ENCODE peak calls at places on chromosomes 1 and 21, in six cellular contexts. A is left colon; R is stimulated activated CD4-positive, alpha-beta T cell treated with anti-CD3 and anti-CD28 coated beads, TNF-alpha, amount 100 ng/mL, for 24 hours; P is activated naive CD8-positive, alpha-beta T cell treated with anti-CD3 and anti-CD28 coated beads, Interleukin-2, amount 50 U/mL, for 24 hours; H is WTC11; J is choroid plexus epithelial cell. E is an unnamed sample.

GRCh38 chr1:116666090-116666489 is 1.4 kb downstream of the IGSF3 start:
- DNase-seq in A (no peak), R (no peak), P (no peak), H (no peak), J (peak; percentile 10), E (no peak)

GRCh38 chr21:40243676-40244075 is 376.4 kb downstream of the PCP4 start:
- DNase-seq in A (no peak), R (no peak), P (no peak), H (no peak), J (no peak), E (no peak)

GRCh38 chr1:185008746-185009360 is 34.5 kb upstream of the NIBAN1 start:
- DNase-seq in A (no peak), R (no peak), P (no peak), H (no peak), J (no peak), E (no peak)

GRCh38 chr1:82388679-82389078 is 587.9 kb downstream of the ADGRL2 start:
- DNase-seq in A (no peak), R (no peak), P (no peak), H (no peak), J (peak; percentile 66), E (no peak)

GRCh38 chr1:26370591-26371382 is 1.8 kb downstream of the ZNF683 start:
- DNase-seq in A (no peak), R (no peak), P (no peak), H (no peak), J (no peak), E (no peak)

GRCh38 chr1:67791686-67792475 is 41.4 kb downstream of the GNG12 start:
- DNase-seq in A (no peak), R (no peak), P (no peak), H (no peak), J (peak; percentile 93), E (no peak)

GRCh38 chr1:200400556-200400955 is 9.3 kb downstream of the ZNF281 start:
- DNase-seq in A (no peak), R (no peak), P (no peak), H (no peak), J (no peak), E (no peak)

GRCh38 chr1:12296623-12297022 is 66.8 kb downstream of the VPS13D start:
- DNase-seq in A (no peak), R (no peak), P (no peak), H (no peak), J (peak; percentile 91), E (no peak)

GRCh38 chr1:228695015-228695955 is 40.0 kb upstream of the RHOU start:
- DNase-seq in A (no peak), R (no peak), P (no peak), H (no peak), J (no peak), E (no peak)

GRCh38 chr1:41532206-41532975 is 47.9 kb upstream of the EDN2 start:
- DNase-seq in A (peak; percentile 12), R (no peak), P (no peak), H (no peak), J (no peak), E (no peak)

GRCh38 chr21:33026878-33027400 is 1.2 kb downstream of the OLIG2 start:
- DNase-seq in A (no peak), R (no peak), P (peak; percentile 12), H (no peak), J (no peak), E (peak; percentile 57)

GRCh38 chr1:38092256-38092655 is 45.7 kb upstream of the POU3F1 start:
- DNase-seq in A (no peak), R (no peak), P (no peak), H (no peak), J (no peak), E (no peak)

GRCh38 chr1:210344706-210345105 is 16.0 kb downstream of the HHAT start:
- DNase-seq in A (no peak), R (no peak), P (no peak), H (no peak), J (no peak), E (no peak)

GRCh38 chr1:96524100-96524499 is 197.5 kb upstream of the PTBP2 start:
- DNase-seq in A (no peak), R (no peak), P (no peak), H (no peak), J (no peak), E (no peak)

GRCh38 chr1:31315902-31316301 is 19.1 kb downstream of the ZCCHC17 start:
- DNase-seq in A (no peak), R (no peak), P (no peak), H (no peak), J (no peak), E (no peak)

GRCh38 chr1:38953433-38953860 is 11.8 kb upstream of the RHBDL2 start:
- DNase-seq in A (no peak), R (no peak), P (no peak), H (peak; percentile 26), J (no peak), E (no peak)